ENCODE peak calls at places on chromosomes 1 and 21, in eight cellular contexts. S is SJCRH30, T is astrocyte, R is H1, X is breast epithelium, B is psoas muscle, P is neural progenitor cell, I is HCT116. Z is an unnamed sample. For H3K27me3, the result is how much of the 10 kb centered on the place peaks cover.

GRCh38 chr1:15684468-15685283 is 556 bp downstream of the PLEKHM2 start:
- DNase-seq in S (peak), T (no peak), R (peak), X (peak), B (peak), P (peak), I (no peak), Z (peak)

GRCh38 chr21:25911730-25912401 is 177.1 kb downstream of the GABPA start:
- DNase-seq in S (no peak), T (peak), R (no peak), X (no peak), B (no peak), P (no peak), I (no peak), Z (no peak)

GRCh38 chr1:227058321-227058751 is 118.2 kb downstream of the COQ8A start:
- DNase-seq in S (no peak), T (peak), R (no peak), X (no peak), B (no peak), P (no peak), I (no peak), Z (peak)

GRCh38 chr1:193070942-193071341 is 11.5 kb downstream of the RO60 start:
- DNase-seq in S (no peak), T (no peak), R (no peak), X (no peak), B (no peak), P (no peak), I (no peak), Z (no peak)

GRCh38 chr1:26017606-26018005 is 4.0 kb upstream of the EXTL1 start:
- DNase-seq in S (peak), T (peak), R (no peak), X (no peak), B (no peak), P (no peak), I (no peak), Z (no peak)

GRCh38 chr1:165431079-165431478 is 13.8 kb downstream of the RXRG start:
- DNase-seq in S (no peak), T (no peak), R (no peak), X (no peak), B (no peak), P (no peak), I (no peak), Z (no peak)

GRCh38 chr1:26754086-26754874 is 33.5 kb upstream of the PIGV start:
- DNase-seq in S (no peak), T (peak), R (no peak), X (no peak), B (no peak), P (no peak), I (no peak), Z (no peak)

GRCh38 chr1:89908294-89908992 is 86.5 kb upstream of the ZNF326 start:
- DNase-seq in S (no peak), T (no peak), R (no peak), X (no peak), B (no peak), P (no peak), I (no peak), Z (peak)

GRCh38 chr1:211939876-211940468 is 95.4 kb downstream of the INTS7 start:
- DNase-seq in S (no peak), T (no peak), R (no peak), X (no peak), B (no peak), P (no peak), I (no peak), Z (no peak)

GRCh38 chr1:228278432-228278941 is 70.6 kb downstream of the OBSCN start:
- DNase-seq in S (peak), T (no peak), R (no peak), X (peak), B (no peak), P (no peak), I (no peak), Z (no peak)

GRCh38 chr1:41728403-41729202 is 190.1 kb downstream of the HIVEP3 start:
- DNase-seq in S (peak), T (no peak), R (no peak), X (no peak), B (no peak), P (no peak), I (no peak), Z (no peak)

GRCh38 chr1:223143760-223144248 is 756 bp upstream of the TLR5 start:
- DNase-seq in S (peak), T (no peak), R (no peak), X (no peak), B (no peak), P (no peak), I (no peak), Z (no peak)

GRCh38 chr21:38170283-38170682 is 86.5 kb upstream of the KCNJ15 start:
- DNase-seq in S (peak), T (no peak), R (peak), X (no peak), B (no peak), P (peak), I (no peak), Z (no peak)

GRCh38 chr1:54984126-54984842 is 3.9 kb downstream of the TMEM61 start:
- DNase-seq in S (peak), T (no peak), R (no peak), X (no peak), B (no peak), P (no peak), I (no peak), Z (no peak)

GRCh38 chr1:99327357-99327756 is 63.1 kb downstream of the PLPPR4 start:
- DNase-seq in S (no peak), T (no peak), R (no peak), X (no peak), B (no peak), P (no peak), I (no peak), Z (no peak)

GRCh38 chr1:23100074-23100748 is 68.4 kb downstream of the LUZP1 start:
- DNase-seq in S (peak), T (peak), R (no peak), X (no peak), B (no peak), P (peak), I (no peak), Z (peak)

GRCh38 chr1:89771991-89772560 is 48.8 kb upstream of the LRRC8D start:
- DNase-seq in S (no peak), T (no peak), R (no peak), X (no peak), B (no peak), P (no peak), I (no peak), Z (no peak)

GRCh38 chr1:97832490-97832889 is 88.3 kb downstream of the DPYD start:
- DNase-seq in S (peak), T (peak), R (no peak), X (no peak), B (peak), P (no peak), I (no peak), Z (peak)

GRCh38 chr1:168520052-168520751 is 23.6 kb downstream of the XCL2 start:
- DNase-seq in S (no peak), T (no peak), R (no peak), X (no peak), B (no peak), P (peak), I (no peak), Z (no peak)

GRCh38 chr1:52792002-52792401 is 50.6 kb upstream of the ZYG11A start:
- DNase-seq in S (no peak), T (peak), R (no peak), X (no peak), B (no peak), P (no peak), I (no peak), Z (no peak)

GRCh38 chr1:65467536-65467935 is 47.1 kb downstream of the LEPR start:
- DNase-seq in S (no peak), T (peak), R (peak), X (no peak), B (no peak), P (peak), I (no peak), Z (no peak)

GRCh38 chr1:116929961-116930592 is 20.4 kb downstream of the PTGFRN start:
- DNase-seq in S (no peak), T (no peak), R (no peak), X (no peak), B (no peak), P (no peak), I (no peak), Z (no peak)

GRCh38 chr1:68313736-68314594 is 81.6 kb upstream of the WLS start:
- DNase-seq in S (no peak), T (no peak), R (no peak), X (no peak), B (no peak), P (peak), I (no peak), Z (peak)

GRCh38 chr1:8510041-8510823 is 192.3 kb downstream of the SLC45A1 start:
- DNase-seq in S (no peak), T (peak), R (no peak), X (no peak), B (no peak), P (no peak), I (no peak), Z (peak)

GRCh38 chr1:193275773-193276172 is 89.4 kb upstream of the B3GALT2 start:
- DNase-seq in S (no peak), T (no peak), R (peak), X (no peak), B (no peak), P (peak), I (no peak), Z (no peak)

GRCh38 chr1:19596065-19596718 is 47.9 kb upstream of the NBL1 start:
- DNase-seq in S (peak), T (no peak), R (no peak), X (no peak), B (no peak), P (peak), I (no peak), Z (no peak)

GRCh38 chr1:42552636-42553035 is 89.5 kb downstream of the CCDC30 start:
- DNase-seq in S (no peak), T (no peak), R (peak), X (no peak), B (no peak), P (no peak), I (no peak), Z (no peak)

GRCh38 chr1:119541389-119541788 is 34.4 kb downstream of the HSD3B1 start:
- DNase-seq in S (no peak), T (no peak), R (no peak), X (no peak), B (no peak), P (no peak), I (no peak), Z (no peak)

GRCh38 chr1:236800002-236800620 is 5.0 kb downstream of the MTR start:
- DNase-seq in S (no peak), T (peak), R (no peak), X (no peak), B (no peak), P (no peak), I (no peak), Z (peak)

GRCh38 chr1:191240925-191241324 is 763.3 kb upstream of the BRINP3 start:
- DNase-seq in S (no peak), T (peak), R (no peak), X (no peak), B (no peak), P (no peak), I (no peak), Z (peak)

GRCh38 chr1:44553771-44554170 is 120.5 kb downstream of the TMEM53 start:
- DNase-seq in S (no peak), T (peak), R (no peak), X (no peak), B (no peak), P (no peak), I (peak), Z (peak)

GRCh38 chr1:151399890-151400235 is 490 bp downstream of the PSMB4 start:
- DNase-seq in S (peak), T (peak), R (no peak), X (no peak), B (no peak), P (peak), I (no peak), Z (peak)

GRCh38 chr1:23417570-23417969 is 7.0 kb downstream of the TCEA3 start:
- DNase-seq in S (peak), T (no peak), R (no peak), X (no peak), B (peak), P (no peak), I (no peak), Z (peak)

GRCh38 chr21:35350965-35351364 is 301.9 kb upstream of the RUNX1 start:
- DNase-seq in S (no peak), T (peak), R (no peak), X (no peak), B (no peak), P (no peak), I (no peak), Z (peak)

GRCh38 chr1:36034692-36035091 is 49.2 kb upstream of the TEKT2 start:
- DNase-seq in S (no peak), T (peak), R (no peak), X (no peak), B (no peak), P (no peak), I (no peak), Z (peak)

GRCh38 chr1:173020138-173020742 is 30.5 kb downstream of the TNFSF18 start:
- DNase-seq in S (no peak), T (no peak), R (no peak), X (no peak), B (no peak), P (no peak), I (no peak), Z (no peak)

GRCh38 chr1:228445867-228446584 is 29.4 kb upstream of the TRIM17 start:
- DNase-seq in S (no peak), T (peak), R (peak), X (no peak), B (no peak), P (peak), I (no peak), Z (peak)

GRCh38 chr1:166193057-166193456 is 26.3 kb upstream of the FAM78B start:
- DNase-seq in S (no peak), T (no peak), R (no peak), X (no peak), B (no peak), P (peak), I (no peak), Z (no peak)

GRCh38 chr21:42670058-42670830 is 16.8 kb downstream of the PDE9A start:
- DNase-seq in S (no peak), T (no peak), R (no peak), X (no peak), B (no peak), P (no peak), I (no peak), Z (no peak)

GRCh38 chr21:42672699-42673458 is 19.5 kb downstream of the PDE9A start:
- DNase-seq in S (peak), T (peak), R (no peak), X (no peak), B (no peak), P (peak), I (no peak), Z (peak)

GRCh38 chr21:42670884-42671283 is 17.5 kb downstream of the PDE9A start:
- DNase-seq in S (peak), T (no peak), R (no peak), X (no peak), B (no peak), P (no peak), I (no peak), Z (no peak)

GRCh38 chr21:42673633-42674328 is 20.4 kb downstream of the PDE9A start:
- DNase-seq in S (no peak), T (no peak), R (no peak), X (no peak), B (no peak), P (no peak), I (no peak), Z (no peak)

DNA sequence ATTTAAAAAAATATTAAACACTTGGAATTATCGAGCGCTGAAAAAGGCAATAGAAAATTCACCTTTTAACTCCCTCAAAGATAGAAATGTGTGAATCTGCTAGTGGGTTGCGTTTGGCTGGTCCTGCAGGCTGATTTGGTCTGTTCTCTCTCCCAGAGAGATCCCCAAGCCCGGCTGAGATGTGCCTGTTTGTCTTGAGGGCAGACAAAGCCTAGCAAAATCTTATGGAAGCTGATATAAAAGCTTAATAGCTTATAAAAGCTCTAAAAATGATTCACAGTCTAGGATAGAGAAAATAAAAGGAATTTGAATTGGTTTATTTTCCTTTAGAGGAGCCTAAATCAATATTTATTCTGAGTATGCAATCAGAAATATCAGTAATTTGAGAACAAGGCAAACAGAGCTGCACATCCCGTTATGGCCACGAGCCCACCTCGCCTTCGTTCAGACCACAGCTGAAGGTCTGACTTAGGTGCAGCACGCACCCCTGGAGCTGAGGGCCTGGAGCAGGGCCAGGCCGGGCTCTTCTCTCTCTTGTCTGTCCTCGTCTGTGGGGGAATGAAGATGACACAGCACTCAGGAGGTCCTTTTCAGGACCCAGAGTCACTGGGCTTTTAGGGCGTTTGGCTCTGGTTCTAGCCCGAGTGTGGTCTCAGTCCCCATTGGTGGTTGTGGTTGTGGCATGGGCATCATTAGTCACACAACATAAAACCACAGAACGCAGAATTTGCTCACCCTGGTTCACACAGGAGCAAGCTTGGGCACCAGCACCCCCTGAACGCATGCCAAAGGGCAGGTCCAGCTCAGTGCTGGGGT is 18.6 kb downstream of the PDE9A start:
- DNase-seq in S (peak), T (peak), R (no peak), X (no peak), B (no peak), P (no peak), I (no peak), Z (no peak)
- H3K27me3 ChIP-seq in S (under half), T (half or more), R (under half), X (under half), B (under half), P (under half), I (under half), Z (under half)

GRCh38 chr21:44696572-44696971 is 400 bp upstream of the KRTAP10-12 start:
- DNase-seq in S (no peak), T (no peak), R (no peak), X (no peak), B (no peak), P (no peak), I (no peak), Z (no peak)

GRCh38 chr21:44695176-44695575 is 1.8 kb upstream of the KRTAP10-12 start:
- DNase-seq in S (no peak), T (no peak), R (no peak), X (no peak), B (no peak), P (no peak), I (no peak), Z (no peak)

GRCh38 chr21:44697811-44698734 is 1.1 kb downstream of the KRTAP10-12 start:
- DNase-seq in S (no peak), T (no peak), R (no peak), X (no peak), B (no peak), P (peak), I (no peak), Z (no peak)

GRCh38 chr21:44694776-44695175 is 2.2 kb upstream of the KRTAP10-12 start:
- DNase-seq in S (no peak), T (no peak), R (no peak), X (no peak), B (no peak), P (no peak), I (no peak), Z (no peak)

GRCh38 chr21:44695641-44696040 is 1.3 kb upstream of the KRTAP10-12 start:
- DNase-seq in S (no peak), T (no peak), R (no peak), X (no peak), B (no peak), P (no peak), I (no peak), Z (no peak)
- H3K27me3 ChIP-seq in S (under half), T (under half), R (under half), X (under half), B (under half), P (under half), I (under half), Z (under half)

GRCh38 chr1:218456449-218456848 is 111.3 kb downstream of the TGFB2 start:
- DNase-seq in S (no peak), T (no peak), R (no peak), X (no peak), B (no peak), P (no peak), I (no peak), Z (no peak)
- H3K27me3 ChIP-seq in S (under half), T (under half), R (under half), X (under half), B (under half), P (under half), I (under half), Z (under half)

GRCh38 chr21:33029975-33030461 is 4.3 kb downstream of the OLIG2 start:
- DNase-seq in S (no peak), T (no peak), R (peak), X (no peak), B (no peak), P (no peak), I (no peak), Z (no peak)
- H3K27me3 ChIP-seq in S (under half), T (half or more), R (half or more), X (half or more), B (under half), P (half or more), I (under half), Z (half or more)

DNA sequence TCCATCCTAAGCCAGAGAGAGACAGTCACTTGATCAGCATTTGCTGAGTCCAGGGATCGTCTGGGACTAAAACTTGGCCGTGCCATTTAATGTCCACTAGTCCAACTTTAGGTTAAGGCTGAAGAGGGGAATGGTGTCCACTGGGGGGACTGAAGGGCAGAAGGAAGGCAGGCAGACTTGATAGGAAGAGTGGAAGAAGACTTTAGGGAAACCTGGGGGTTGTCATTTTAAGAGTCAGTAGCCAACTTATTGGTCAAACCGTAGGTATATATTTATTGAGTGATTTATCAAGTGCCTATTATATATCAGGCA is 1.3 kb upstream of the LMOD1 start:
- DNase-seq in S (no peak), T (no peak), R (no peak), X (no peak), B (no peak), P (no peak), I (no peak), Z (no peak)
- H3K27me3 ChIP-seq in S (under half), T (under half), R (under half), X (under half), B (under half), P (under half), I (under half), Z (under half)

GRCh38 chr1:147084273-147085096 is 87.8 kb downstream of the PRKAB2 start:
- DNase-seq in S (peak), T (peak), R (peak), X (peak), B (peak), P (peak), I (no peak), Z (peak)
- H3K27me3 ChIP-seq in S (under half), T (under half), R (half or more), X (under half), B (under half), P (half or more), I (under half), Z (under half)